ENCODE peak calls at places on chromosomes 16 and 17, in eight cellular contexts. One of them, this sample, is unnamed.

GRCh38 chr17:81012574-81013447 is 21.2 kb downstream of the CHMP6 start:
- DNase-seq in left ventricle myocardium superior: peak; percentile 11
- DNase-seq in aorta: no peak
- DNase-seq in midbrain: no peak
- DNase-seq in occipital lobe: no peak
- DNase-seq in T-cell: no peak
- DNase-seq in lower leg skin: no peak
- DNase-seq in stimulated activated CD8-positive, alpha-beta memory T cell treated with anti-CD3 and anti-CD28 coated beads, Interleukin-4, amount 100 ng/mL, for 48 hours: no peak
- DNase-seq in this sample: peak; percentile 19

GRCh38 chr16:22711847-22712246 is 102.1 kb upstream of the HS3ST2 start:
- DNase-seq in left ventricle myocardium superior: no peak
- DNase-seq in aorta: no peak
- DNase-seq in midbrain: no peak
- DNase-seq in occipital lobe: no peak
- DNase-seq in T-cell: no peak
- DNase-seq in lower leg skin: no peak
- DNase-seq in stimulated activated CD8-positive, alpha-beta memory T cell treated with anti-CD3 and anti-CD28 coated beads, Interleukin-4, amount 100 ng/mL, for 48 hours: no peak
- DNase-seq in this sample: no peak

GRCh38 chr17:74874615-74875037 is 1.8 kb upstream of the FDXR start:
- DNase-seq in left ventricle myocardium superior: no peak
- DNase-seq in aorta: no peak
- DNase-seq in midbrain: no peak
- DNase-seq in occipital lobe: no peak
- DNase-seq in T-cell: no peak
- DNase-seq in lower leg skin: no peak
- DNase-seq in stimulated activated CD8-positive, alpha-beta memory T cell treated with anti-CD3 and anti-CD28 coated beads, Interleukin-4, amount 100 ng/mL, for 48 hours: no peak
- DNase-seq in this sample: no peak

GRCh38 chr16:70430667-70431536 is 8.0 kb downstream of the ST3GAL2 start:
- DNase-seq in left ventricle myocardium superior: no peak
- DNase-seq in aorta: no peak
- DNase-seq in midbrain: no peak
- DNase-seq in occipital lobe: no peak
- DNase-seq in T-cell: peak; percentile 57
- DNase-seq in lower leg skin: no peak
- DNase-seq in stimulated activated CD8-positive, alpha-beta memory T cell treated with anti-CD3 and anti-CD28 coated beads, Interleukin-4, amount 100 ng/mL, for 48 hours: peak; percentile 53
- DNase-seq in this sample: peak; percentile 63

GRCh38 chr17:58329808-58330543 is 1.4 kb upstream of the TSPOAP1 start:
- DNase-seq in left ventricle myocardium superior: no peak
- DNase-seq in aorta: no peak
- DNase-seq in midbrain: no peak
- DNase-seq in occipital lobe: no peak
- DNase-seq in T-cell: no peak
- DNase-seq in lower leg skin: no peak
- DNase-seq in stimulated activated CD8-positive, alpha-beta memory T cell treated with anti-CD3 and anti-CD28 coated beads, Interleukin-4, amount 100 ng/mL, for 48 hours: peak; percentile 75
- DNase-seq in this sample: peak; percentile 5

GRCh38 chr17:34199932-34200534 is 55.1 kb upstream of the CCL2 start:
- DNase-seq in left ventricle myocardium superior: peak; percentile 50
- DNase-seq in aorta: peak; percentile 78
- DNase-seq in midbrain: peak; percentile 81
- DNase-seq in occipital lobe: peak; percentile 37
- DNase-seq in T-cell: peak; percentile 43
- DNase-seq in lower leg skin: peak; percentile 86
- DNase-seq in stimulated activated CD8-positive, alpha-beta memory T cell treated with anti-CD3 and anti-CD28 coated beads, Interleukin-4, amount 100 ng/mL, for 48 hours: peak; percentile 77
- DNase-seq in this sample: peak; percentile 48

GRCh38 chr17:59737324-59737723 is 29.9 kb downstream of the VMP1 start:
- DNase-seq in left ventricle myocardium superior: no peak
- DNase-seq in aorta: no peak
- DNase-seq in midbrain: no peak
- DNase-seq in occipital lobe: no peak
- DNase-seq in T-cell: no peak
- DNase-seq in lower leg skin: no peak
- DNase-seq in stimulated activated CD8-positive, alpha-beta memory T cell treated with anti-CD3 and anti-CD28 coated beads, Interleukin-4, amount 100 ng/mL, for 48 hours: no peak
- DNase-seq in this sample: no peak

GRCh38 chr16:59690216-59690615 is 956.1 kb upstream of the GOT2 start:
- DNase-seq in left ventricle myocardium superior: no peak
- DNase-seq in aorta: no peak
- DNase-seq in midbrain: no peak
- DNase-seq in occipital lobe: no peak
- DNase-seq in T-cell: no peak
- DNase-seq in lower leg skin: no peak
- DNase-seq in stimulated activated CD8-positive, alpha-beta memory T cell treated with anti-CD3 and anti-CD28 coated beads, Interleukin-4, amount 100 ng/mL, for 48 hours: no peak
- DNase-seq in this sample: no peak

GRCh38 chr16:51152691-51153261 is 1.7 kb upstream of the SALL1 start:
- DNase-seq in left ventricle myocardium superior: no peak
- DNase-seq in aorta: no peak
- DNase-seq in midbrain: peak; percentile 87
- DNase-seq in occipital lobe: no peak
- DNase-seq in T-cell: no peak
- DNase-seq in lower leg skin: no peak
- DNase-seq in stimulated activated CD8-positive, alpha-beta memory T cell treated with anti-CD3 and anti-CD28 coated beads, Interleukin-4, amount 100 ng/mL, for 48 hours: no peak
- DNase-seq in this sample: no peak

GRCh38 chr17:79841369-79842135 is 2.3 kb upstream of the CBX4 start:
- DNase-seq in left ventricle myocardium superior: no peak
- DNase-seq in aorta: no peak
- DNase-seq in midbrain: no peak
- DNase-seq in occipital lobe: no peak
- DNase-seq in T-cell: no peak
- DNase-seq in lower leg skin: no peak
- DNase-seq in stimulated activated CD8-positive, alpha-beta memory T cell treated with anti-CD3 and anti-CD28 coated beads, Interleukin-4, amount 100 ng/mL, for 48 hours: peak; percentile 38
- DNase-seq in this sample: no peak

GRCh38 chr17:19342611-19343255 is 19.8 kb downstream of the B9D1 start:
- DNase-seq in left ventricle myocardium superior: no peak
- DNase-seq in aorta: no peak
- DNase-seq in midbrain: no peak
- DNase-seq in occipital lobe: no peak
- DNase-seq in T-cell: no peak
- DNase-seq in lower leg skin: no peak
- DNase-seq in stimulated activated CD8-positive, alpha-beta memory T cell treated with anti-CD3 and anti-CD28 coated beads, Interleukin-4, amount 100 ng/mL, for 48 hours: no peak
- DNase-seq in this sample: no peak

GRCh38 chr17:42422412-42422957 is 571 bp downstream of the CAVIN1 start:
- DNase-seq in left ventricle myocardium superior: peak; percentile 65
- DNase-seq in aorta: peak; percentile 51
- DNase-seq in midbrain: no peak
- DNase-seq in occipital lobe: no peak
- DNase-seq in T-cell: peak; percentile 26
- DNase-seq in lower leg skin: no peak
- DNase-seq in stimulated activated CD8-positive, alpha-beta memory T cell treated with anti-CD3 and anti-CD28 coated beads, Interleukin-4, amount 100 ng/mL, for 48 hours: peak; percentile 53
- DNase-seq in this sample: peak; percentile 68

GRCh38 chr17:62675260-62675659 is 47.8 kb downstream of the MRC2 start:
- DNase-seq in left ventricle myocardium superior: no peak
- DNase-seq in aorta: peak; percentile 79
- DNase-seq in midbrain: peak; percentile 63
- DNase-seq in occipital lobe: peak; percentile 33
- DNase-seq in T-cell: no peak
- DNase-seq in lower leg skin: no peak
- DNase-seq in stimulated activated CD8-positive, alpha-beta memory T cell treated with anti-CD3 and anti-CD28 coated beads, Interleukin-4, amount 100 ng/mL, for 48 hours: no peak
- DNase-seq in this sample: peak; percentile 42

This sample was measured in lower lobe of right lung.